ENCODE peak calls at places on chromosomes 13 and 19, in seven cellular contexts. One of them, this sample, is unnamed.
A peak's percentile ranks its signal among the peaks of the same experiment; 100 is the strongest.

GRCh38 chr19:39247701-39248664 is 673 bp downstream of the IFNL4 start:
- DNase-seq in transverse colon: no peak
- DNase-seq in stomach: no peak
- DNase-seq in HL-60: no peak
- DNase-seq in GM12878: no peak
- DNase-seq in GM23338: peak; percentile 60
- DNase-seq in breast epithelium: no peak
- DNase-seq in this sample: no peak

GRCh38 chr13:81138353-81138995 is 797.5 kb upstream of the SPRY2 start:
- DNase-seq in transverse colon: no peak
- DNase-seq in stomach: no peak
- DNase-seq in HL-60: no peak
- DNase-seq in GM12878: no peak
- DNase-seq in GM23338: no peak
- DNase-seq in breast epithelium: no peak
- DNase-seq in this sample: no peak

GRCh38 chr13:23796546-23796945 is 92.7 kb downstream of the MIPEP start:
- DNase-seq in transverse colon: no peak
- DNase-seq in stomach: no peak
- DNase-seq in HL-60: no peak
- DNase-seq in GM12878: no peak
- DNase-seq in GM23338: no peak
- DNase-seq in breast epithelium: no peak
- DNase-seq in this sample: no peak

GRCh38 chr13:73794755-73795154 is 339.4 kb downstream of the KLF12 start:
- DNase-seq in transverse colon: no peak
- DNase-seq in stomach: no peak
- DNase-seq in HL-60: no peak
- DNase-seq in GM12878: no peak
- DNase-seq in GM23338: no peak
- DNase-seq in breast epithelium: no peak
- DNase-seq in this sample: no peak

GRCh38 chr19:51192689-51193088 is 32.2 kb upstream of the CD33 start:
- DNase-seq in transverse colon: no peak
- DNase-seq in stomach: no peak
- DNase-seq in HL-60: no peak
- DNase-seq in GM12878: no peak
- DNase-seq in GM23338: no peak
- DNase-seq in breast epithelium: no peak
- DNase-seq in this sample: no peak

GRCh38 chr13:93086329-93086728 is 140.3 kb upstream of the GPC6 start:
- DNase-seq in transverse colon: no peak
- DNase-seq in stomach: no peak
- DNase-seq in HL-60: no peak
- DNase-seq in GM12878: no peak
- DNase-seq in GM23338: no peak
- DNase-seq in breast epithelium: no peak
- DNase-seq in this sample: no peak

GRCh38 chr13:32878172-32878571 is 138.1 kb upstream of the KL start:
- DNase-seq in transverse colon: no peak
- DNase-seq in stomach: no peak
- DNase-seq in HL-60: no peak
- DNase-seq in GM12878: no peak
- DNase-seq in GM23338: no peak
- DNase-seq in breast epithelium: no peak
- DNase-seq in this sample: no peak

GRCh38 chr13:82370306-82370705 is 1512.0 kb downstream of the SLITRK1 start:
- DNase-seq in transverse colon: no peak
- DNase-seq in stomach: no peak
- DNase-seq in HL-60: no peak
- DNase-seq in GM12878: no peak
- DNase-seq in GM23338: no peak
- DNase-seq in breast epithelium: no peak
- DNase-seq in this sample: no peak

GRCh38 chr19:3969435-3970312 is 1.2 kb downstream of the DAPK3 start:
- DNase-seq in transverse colon: no peak
- DNase-seq in stomach: peak; percentile 57
- DNase-seq in HL-60: no peak
- DNase-seq in GM12878: no peak
- DNase-seq in GM23338: peak; percentile 62
- DNase-seq in breast epithelium: no peak
- DNase-seq in this sample: peak; percentile 80

GRCh38 chr13:77555246-77555645 is 19.7 kb downstream of the SCEL start:
- DNase-seq in transverse colon: no peak
- DNase-seq in stomach: no peak
- DNase-seq in HL-60: no peak
- DNase-seq in GM12878: no peak
- DNase-seq in GM23338: no peak
- DNase-seq in breast epithelium: no peak
- DNase-seq in this sample: no peak

GRCh38 chr13:38366954-38367645 is 17.4 kb downstream of the UFM1 start:
- DNase-seq in transverse colon: no peak
- DNase-seq in stomach: no peak
- DNase-seq in HL-60: no peak
- DNase-seq in GM12878: no peak
- DNase-seq in GM23338: no peak
- DNase-seq in breast epithelium: no peak
- DNase-seq in this sample: no peak

GRCh38 chr13:24223341-24224231 is 63.1 kb downstream of the SPATA13 start:
- DNase-seq in transverse colon: no peak
- DNase-seq in stomach: no peak
- DNase-seq in HL-60: no peak
- DNase-seq in GM12878: no peak
- DNase-seq in GM23338: no peak
- DNase-seq in breast epithelium: no peak
- DNase-seq in this sample: no peak

GRCh38 chr13:29073762-29074161 is 253.6 kb downstream of the MTUS2 start:
- DNase-seq in transverse colon: no peak
- DNase-seq in stomach: no peak
- DNase-seq in HL-60: no peak
- DNase-seq in GM12878: no peak
- DNase-seq in GM23338: peak; percentile 42
- DNase-seq in breast epithelium: no peak
- DNase-seq in this sample: no peak

GRCh38 chr13:98263841-98264240 is 86.8 kb upstream of the RNF113B start:
- DNase-seq in transverse colon: no peak
- DNase-seq in stomach: no peak
- DNase-seq in HL-60: no peak
- DNase-seq in GM12878: no peak
- DNase-seq in GM23338: no peak
- DNase-seq in breast epithelium: no peak
- DNase-seq in this sample: no peak

GRCh38 chr13:98265669-98266551 is 88.8 kb upstream of the RNF113B start:
- DNase-seq in transverse colon: peak; percentile 60
- DNase-seq in stomach: peak; percentile 65
- DNase-seq in HL-60: no peak
- DNase-seq in GM12878: no peak
- DNase-seq in GM23338: no peak
- DNase-seq in breast epithelium: no peak
- DNase-seq in this sample: no peak

GRCh38 chr13:98264877-98265276 is 87.8 kb upstream of the RNF113B start:
- DNase-seq in transverse colon: no peak
- DNase-seq in stomach: no peak
- DNase-seq in HL-60: no peak
- DNase-seq in GM12878: no peak
- DNase-seq in GM23338: no peak
- DNase-seq in breast epithelium: no peak
- DNase-seq in this sample: no peak

GRCh38 chr13:98269386-98269785 is 92.3 kb upstream of the RNF113B start:
- DNase-seq in transverse colon: no peak
- DNase-seq in stomach: no peak
- DNase-seq in HL-60: no peak
- DNase-seq in GM12878: no peak
- DNase-seq in GM23338: no peak
- DNase-seq in breast epithelium: no peak
- DNase-seq in this sample: no peak

GRCh38 chr13:98267080-98267912 is 90.2 kb upstream of the RNF113B start:
- DNase-seq in transverse colon: peak; percentile 71
- DNase-seq in stomach: peak; percentile 60
- DNase-seq in HL-60: no peak
- DNase-seq in GM12878: peak; percentile 33
- DNase-seq in GM23338: no peak
- DNase-seq in breast epithelium: no peak
- DNase-seq in this sample: no peak
- TF ChIP-seq POLR2AphosphoS5 in transverse colon: peak; percentile 20
- TF ChIP-seq POLR2AphosphoS5 in stomach: peak; percentile 13
- TF ChIP-seq POLR2AphosphoS5 in HL-60: no peak
- TF ChIP-seq POLR2AphosphoS5 in GM12878: no peak
- TF ChIP-seq POLR2AphosphoS5 in GM23338: no peak
- TF ChIP-seq POLR2AphosphoS5 in breast epithelium: no peak
- TF ChIP-seq POLR2AphosphoS5 in this sample: no peak

GRCh38 chr19:58570770-58571574 is 2.2 kb downstream of the MZF1 start:
- DNase-seq in transverse colon: peak; percentile 8
- DNase-seq in stomach: no peak
- DNase-seq in HL-60: peak; percentile 70
- DNase-seq in GM12878: no peak
- DNase-seq in GM23338: no peak
- DNase-seq in breast epithelium: peak; percentile 47
- DNase-seq in this sample: peak; percentile 62

GRCh38 chr19:58568731-58569130 is 4.4 kb downstream of the MZF1 start:
- DNase-seq in transverse colon: peak; percentile 4
- DNase-seq in stomach: no peak
- DNase-seq in HL-60: no peak
- DNase-seq in GM12878: no peak
- DNase-seq in GM23338: no peak
- DNase-seq in breast epithelium: peak; percentile 35
- DNase-seq in this sample: peak; percentile 48

GRCh38 chr19:58569191-58569942 is 3.8 kb downstream of the MZF1 start:
- DNase-seq in transverse colon: peak; percentile 7
- DNase-seq in stomach: no peak
- DNase-seq in HL-60: no peak
- DNase-seq in GM12878: no peak
- DNase-seq in GM23338: no peak
- DNase-seq in breast epithelium: peak; percentile 14
- DNase-seq in this sample: peak; percentile 50

GRCh38 chr19:58571575-58571947 is 1.6 kb downstream of the MZF1 start:
- DNase-seq in transverse colon: peak; percentile 6
- DNase-seq in stomach: no peak
- DNase-seq in HL-60: no peak
- DNase-seq in GM12878: no peak
- DNase-seq in GM23338: no peak
- DNase-seq in breast epithelium: peak; percentile 40
- DNase-seq in this sample: peak; percentile 54

DNA sequence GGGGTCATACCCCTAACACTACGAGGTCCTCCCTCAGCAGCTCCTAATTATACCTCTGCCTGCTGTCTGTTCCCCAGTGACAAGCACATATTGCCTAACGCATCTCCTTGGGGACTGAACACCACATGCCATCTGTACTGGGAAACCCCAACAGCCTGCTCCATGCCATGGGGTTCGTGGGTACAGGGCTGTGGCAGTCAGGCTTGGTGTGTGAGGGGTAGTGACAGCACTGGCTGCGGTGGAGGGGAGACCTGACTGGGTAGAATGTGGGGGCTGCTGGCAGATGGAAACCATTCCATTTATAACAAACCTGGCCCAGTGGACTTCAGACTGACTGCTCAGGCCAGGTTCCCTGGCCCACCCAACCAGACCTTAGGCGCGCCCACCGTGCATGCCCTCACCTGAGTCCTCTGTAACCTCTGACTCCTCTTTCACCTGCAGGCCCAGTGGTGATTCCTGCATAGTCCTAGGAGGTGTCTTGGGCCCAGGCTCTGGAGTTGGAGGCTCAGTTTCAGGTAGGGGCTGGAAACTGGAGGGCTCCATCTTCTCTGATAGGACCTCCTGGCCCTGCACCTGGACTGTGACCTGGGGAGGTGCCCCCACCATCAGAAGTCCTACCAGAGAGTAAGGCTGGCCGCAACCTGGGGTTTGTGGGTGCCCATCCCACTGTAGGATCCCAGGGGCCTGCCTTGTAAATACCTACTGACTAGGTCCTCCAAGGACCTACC is 3.0 kb downstream of the MZF1 start:
- DNase-seq in transverse colon: peak; percentile 8
- DNase-seq in stomach: no peak
- DNase-seq in HL-60: peak; percentile 55
- DNase-seq in GM12878: no peak
- DNase-seq in GM23338: no peak
- DNase-seq in breast epithelium: peak; percentile 48
- DNase-seq in this sample: peak; percentile 58
- TF ChIP-seq POLR2AphosphoS5 in transverse colon: no peak
- TF ChIP-seq POLR2AphosphoS5 in stomach: no peak
- TF ChIP-seq POLR2AphosphoS5 in HL-60: no peak
- TF ChIP-seq POLR2AphosphoS5 in GM12878: no peak
- TF ChIP-seq POLR2AphosphoS5 in GM23338: no peak
- TF ChIP-seq POLR2AphosphoS5 in breast epithelium: no peak
- TF ChIP-seq POLR2AphosphoS5 in this sample: no peak

GRCh38 chr19:2952953-2953481 is 8.2 kb upstream of the ZNF77 start:
- DNase-seq in transverse colon: peak; percentile 82
- DNase-seq in stomach: peak; percentile 85
- DNase-seq in HL-60: no peak
- DNase-seq in GM12878: no peak
- DNase-seq in GM23338: no peak
- DNase-seq in breast epithelium: peak; percentile 74
- DNase-seq in this sample: no peak
- TF ChIP-seq POLR2AphosphoS5 in transverse colon: peak; percentile 79
- TF ChIP-seq POLR2AphosphoS5 in stomach: peak; percentile 30
- TF ChIP-seq POLR2AphosphoS5 in HL-60: no peak
- TF ChIP-seq POLR2AphosphoS5 in GM12878: no peak
- TF ChIP-seq POLR2AphosphoS5 in GM23338: no peak
- TF ChIP-seq POLR2AphosphoS5 in breast epithelium: peak; percentile 22
- TF ChIP-seq POLR2AphosphoS5 in this sample: no peak

GRCh38 chr19:28514166-28514565 is 698.8 kb downstream of the UQCRFS1 start:
- DNase-seq in transverse colon: no peak
- DNase-seq in stomach: no peak
- DNase-seq in HL-60: no peak
- DNase-seq in GM12878: no peak
- DNase-seq in GM23338: no peak
- DNase-seq in breast epithelium: no peak
- DNase-seq in this sample: no peak

GRCh38 chr19:28521169-28521568 is 691.8 kb downstream of the UQCRFS1 start:
- DNase-seq in transverse colon: no peak
- DNase-seq in stomach: no peak
- DNase-seq in HL-60: no peak
- DNase-seq in GM12878: no peak
- DNase-seq in GM23338: no peak
- DNase-seq in breast epithelium: no peak
- DNase-seq in this sample: no peak

GRCh38 chr19:28519218-28519779 is 693.7 kb downstream of the UQCRFS1 start:
- DNase-seq in transverse colon: no peak
- DNase-seq in stomach: no peak
- DNase-seq in HL-60: no peak
- DNase-seq in GM12878: no peak
- DNase-seq in GM23338: no peak
- DNase-seq in breast epithelium: no peak
- DNase-seq in this sample: no peak

GRCh38 chr19:28519950-28520861 is 692.7 kb downstream of the UQCRFS1 start:
- DNase-seq in transverse colon: no peak
- DNase-seq in stomach: no peak
- DNase-seq in HL-60: no peak
- DNase-seq in GM12878: no peak
- DNase-seq in GM23338: no peak
- DNase-seq in breast epithelium: no peak
- DNase-seq in this sample: no peak

DNA sequence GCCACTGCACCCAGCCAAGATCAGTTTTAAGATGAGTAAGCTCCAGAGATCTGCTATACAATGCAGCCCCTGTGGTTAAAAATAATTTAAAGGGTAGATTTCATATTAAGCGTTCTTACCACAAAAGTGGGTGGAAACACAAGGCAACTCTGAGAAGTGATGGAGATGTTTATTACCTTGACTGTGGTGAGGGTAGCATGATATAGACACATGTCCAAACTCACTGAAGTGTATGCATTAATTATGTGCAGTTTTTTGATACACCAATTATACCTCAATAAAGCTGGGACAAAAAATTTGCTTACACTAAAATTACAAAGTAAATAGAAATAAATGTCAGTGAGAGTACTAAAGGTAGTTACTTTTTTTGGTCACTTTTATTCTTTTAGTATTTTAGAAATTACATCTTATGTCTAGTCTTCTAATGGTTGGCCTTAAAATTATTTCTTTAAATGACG is 696.5 kb downstream of the UQCRFS1 start:
- DNase-seq in transverse colon: no peak
- DNase-seq in stomach: no peak
- DNase-seq in HL-60: no peak
- DNase-seq in GM12878: no peak
- DNase-seq in GM23338: no peak
- DNase-seq in breast epithelium: no peak
- DNase-seq in this sample: no peak
- TF ChIP-seq POLR2AphosphoS5 in transverse colon: no peak
- TF ChIP-seq POLR2AphosphoS5 in stomach: no peak
- TF ChIP-seq POLR2AphosphoS5 in HL-60: no peak
- TF ChIP-seq POLR2AphosphoS5 in GM12878: no peak
- TF ChIP-seq POLR2AphosphoS5 in GM23338: no peak
- TF ChIP-seq POLR2AphosphoS5 in breast epithelium: no peak
- TF ChIP-seq POLR2AphosphoS5 in this sample: no peak

This sample was measured in sigmoid colon.